ENCODE peak calls at places on chromosomes 6 and 20, in four cellular contexts. I is uterus, V is psoas muscle, C is tibial artery. K is an unnamed sample. For H3K9me3, H3K27me3 and H3K4me1, the result is how much of the 10 kb centered on the place peaks cover.

GRCh38 chr6:34331361-34332050 is 61.0 kb downstream of the NUDT3 start:
- DNase-seq in I (no peak), C (no peak), V (no peak), K (no peak)

GRCh38 chr6:33118525-33119123 is 42.8 kb downstream of the HLA-DPB1 start:
- DNase-seq in I (no peak), V (no peak), C (no peak), K (no peak)

GRCh38 chr6:138787138-138787537 is 8.7 kb upstream of the ECT2L start:
- DNase-seq in I (no peak), V (no peak), C (no peak), K (no peak)

GRCh38 chr6:47278545-47278944 is 31.2 kb downstream of the TNFRSF21 start:
- DNase-seq in I (no peak), V (no peak), C (no peak), K (no peak)

GRCh38 chr20:63653041-63653973 is at the start of gene STMN3:
- DNase-seq in C (peak), I (peak), V (peak), K (peak)

GRCh38 chr6:80769101-80769500 is 662.6 kb downstream of the BCKDHB start:
- DNase-seq in V (no peak), C (no peak), I (no peak), K (no peak)

GRCh38 chr6:43173496-43174262 is 2.6 kb downstream of the SRF start:
- DNase-seq in V (no peak), I (no peak), C (no peak), K (no peak)

GRCh38 chr20:22819784-22820183 is 215.3 kb upstream of the SSTR4 start:
- DNase-seq in I (no peak), V (no peak), C (no peak), K (no peak)

GRCh38 chr6:39254999-39255535 is 25.8 kb upstream of the KCNK5 start:
- DNase-seq in C (no peak), V (no peak), I (no peak), K (no peak)

GRCh38 chr20:1900321-1900791 is 5.1 kb downstream of the SIRPA start:
- DNase-seq in C (peak), V (peak), I (peak), K (no peak)

GRCh38 chr20:18323705-18324104 is 35.4 kb downstream of the ZNF133 start:
- DNase-seq in C (no peak), V (no peak), I (no peak), K (no peak)

GRCh38 chr6:80976336-80976735 is 776.1 kb downstream of the TENT5A start:
- DNase-seq in C (no peak), I (no peak), V (no peak), K (no peak)

DNA sequence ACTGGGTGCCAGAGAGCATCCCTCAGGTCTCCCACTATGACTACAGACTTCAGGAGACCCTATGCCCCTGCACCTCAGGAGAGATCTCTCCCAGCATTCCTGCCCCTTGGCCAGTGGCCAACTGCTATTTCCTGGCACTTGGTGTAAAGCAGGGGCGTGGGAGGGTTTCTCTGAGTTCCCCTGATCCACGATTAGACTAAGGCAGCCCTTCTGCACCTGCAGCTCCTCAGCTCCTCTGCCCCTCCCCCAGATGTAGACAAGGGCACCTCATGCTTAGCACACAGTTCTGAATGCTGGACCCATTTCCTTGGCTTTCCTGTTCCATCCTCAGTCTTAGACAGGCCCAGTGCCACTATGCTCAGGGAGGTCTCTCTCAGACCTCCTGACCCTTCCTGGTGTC is 28.6 kb downstream of the EDN1 start:
- DNase-seq in C (no peak), V (no peak), I (no peak), K (no peak)
- H3K9me3 ChIP-seq in C (under half), V (under half), I (under half), K (under half)

GRCh38 chr6:167861424-167861823 is 34.7 kb downstream of the AFDN start:
- DNase-seq in C (no peak), I (no peak), V (no peak), K (no peak)
- H3K27me3 ChIP-seq in C (under half), I (under half), V (under half), K (under half)

GRCh38 chr20:10521836-10522235 is 86.7 kb downstream of the SLX4IP start:
- DNase-seq in I (no peak), V (no peak), C (no peak), K (no peak)

GRCh38 chr20:10521068-10521834 is 86.1 kb downstream of the SLX4IP start:
- DNase-seq in V (no peak), C (no peak), I (no peak), K (no peak)

GRCh38 chr20:10522328-10522727 is 87.2 kb downstream of the SLX4IP start:
- DNase-seq in V (no peak), I (no peak), C (no peak), K (no peak)

GRCh38 chr20:10516529-10516928 is 81.4 kb downstream of the SLX4IP start:
- DNase-seq in C (no peak), I (no peak), V (no peak), K (no peak)

DNA sequence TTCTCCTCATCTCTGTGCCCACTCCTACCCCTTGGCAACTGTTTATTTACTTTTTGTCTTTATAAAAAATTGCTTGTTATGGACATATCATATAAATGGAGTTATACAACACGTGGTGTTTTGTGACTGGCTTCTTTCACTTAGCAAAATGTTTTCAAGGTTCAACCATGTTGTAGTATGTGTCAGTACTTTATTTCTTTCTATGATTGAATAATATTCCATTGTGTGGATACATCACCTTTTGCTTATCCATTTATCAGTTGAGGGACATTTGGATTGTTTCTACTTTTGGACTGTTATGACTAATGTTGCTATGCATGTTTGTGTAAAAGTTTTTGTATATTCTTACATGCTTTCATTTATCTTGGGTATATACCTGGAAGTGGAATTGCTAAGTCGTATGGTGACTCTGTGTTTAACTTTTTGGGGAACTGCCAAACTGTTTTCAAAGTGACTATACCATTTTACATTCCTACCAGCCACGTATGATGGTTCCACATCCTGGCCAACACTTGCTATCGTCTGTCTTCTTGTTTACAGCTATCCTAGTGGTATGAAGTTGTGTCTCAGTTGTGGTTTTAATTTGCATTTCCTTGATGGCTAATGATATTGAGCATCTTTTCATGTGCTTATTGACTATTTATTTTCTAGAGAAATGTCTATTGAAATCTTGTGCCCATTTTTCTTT is 84.4 kb downstream of the SLX4IP start:
- DNase-seq in V (no peak), I (no peak), C (no peak), K (no peak)
- H3K4me1 ChIP-seq in V (under half), I (under half), C (under half), K (under half)

GRCh38 chr6:9830808-9831207 is 584.1 kb downstream of the TFAP2A start:
- DNase-seq in C (no peak), I (no peak), V (no peak), K (no peak)

GRCh38 chr6:9825526-9825925 is 589.3 kb downstream of the TFAP2A start:
- DNase-seq in V (no peak), I (no peak), C (no peak), K (no peak)
- H3K9me3 ChIP-seq in V (under half), I (under half), C (under half), K (under half)

DNA sequence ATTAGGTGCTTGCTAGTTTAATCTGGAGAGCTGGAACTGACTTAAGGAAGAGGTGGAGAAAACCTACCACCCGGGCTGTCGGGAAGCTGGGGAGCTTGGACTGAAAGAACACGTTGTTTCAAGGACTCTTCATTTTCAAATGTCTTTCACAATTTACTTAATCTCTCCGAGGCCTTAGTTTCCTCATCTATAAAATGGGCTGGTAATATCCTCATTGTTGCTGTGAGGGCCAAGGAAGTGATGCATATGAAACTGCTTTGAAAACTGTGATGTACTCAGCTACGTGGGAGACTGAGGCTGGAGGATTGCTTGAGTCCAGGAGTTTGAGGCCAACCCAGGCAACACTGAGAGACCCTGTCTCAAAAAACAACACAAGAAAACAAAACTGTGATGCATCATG is 36.7 kb upstream of the NKX2-2 start:
- DNase-seq in I (no peak), C (no peak), V (no peak), K (no peak)
- H3K27me3 ChIP-seq in I (under half), C (under half), V (under half), K (under half)

DNA sequence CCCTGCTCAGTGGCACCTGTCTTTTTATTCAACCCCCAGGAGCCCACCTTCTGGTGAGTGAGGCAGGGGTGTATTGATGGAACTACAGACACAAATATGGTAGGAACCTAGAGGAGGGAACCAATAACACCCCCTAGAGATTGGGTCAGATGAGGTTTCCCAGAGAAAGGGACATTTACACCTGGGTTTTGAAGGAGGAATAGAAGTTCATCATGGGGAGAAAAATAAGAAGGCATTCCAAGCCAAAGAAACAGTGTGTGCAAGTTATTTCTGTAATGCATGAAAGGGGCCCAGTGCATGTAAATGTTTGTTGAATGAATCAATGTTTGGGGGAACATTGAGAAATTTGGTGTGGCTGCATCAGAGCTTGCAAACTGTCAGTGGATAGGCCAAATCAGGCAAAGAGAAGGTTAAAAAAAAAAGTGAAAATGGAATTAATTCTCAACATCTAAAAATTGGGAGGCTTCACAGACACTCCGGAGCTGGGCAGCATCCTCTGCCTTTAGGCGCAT is 11.1 kb upstream of the KIAA1755 start:
- DNase-seq in C (no peak), V (no peak), I (no peak), K (no peak)
- H3K4me1 ChIP-seq in C (under half), V (under half), I (under half), K (under half)

GRCh38 chr6:150319924-150320323 is 48.9 kb upstream of the IYD start:
- DNase-seq in I (no peak), V (no peak), C (no peak), K (no peak)
- H3K9me3 ChIP-seq in I (under half), V (under half), C (under half), K (under half)

DNA sequence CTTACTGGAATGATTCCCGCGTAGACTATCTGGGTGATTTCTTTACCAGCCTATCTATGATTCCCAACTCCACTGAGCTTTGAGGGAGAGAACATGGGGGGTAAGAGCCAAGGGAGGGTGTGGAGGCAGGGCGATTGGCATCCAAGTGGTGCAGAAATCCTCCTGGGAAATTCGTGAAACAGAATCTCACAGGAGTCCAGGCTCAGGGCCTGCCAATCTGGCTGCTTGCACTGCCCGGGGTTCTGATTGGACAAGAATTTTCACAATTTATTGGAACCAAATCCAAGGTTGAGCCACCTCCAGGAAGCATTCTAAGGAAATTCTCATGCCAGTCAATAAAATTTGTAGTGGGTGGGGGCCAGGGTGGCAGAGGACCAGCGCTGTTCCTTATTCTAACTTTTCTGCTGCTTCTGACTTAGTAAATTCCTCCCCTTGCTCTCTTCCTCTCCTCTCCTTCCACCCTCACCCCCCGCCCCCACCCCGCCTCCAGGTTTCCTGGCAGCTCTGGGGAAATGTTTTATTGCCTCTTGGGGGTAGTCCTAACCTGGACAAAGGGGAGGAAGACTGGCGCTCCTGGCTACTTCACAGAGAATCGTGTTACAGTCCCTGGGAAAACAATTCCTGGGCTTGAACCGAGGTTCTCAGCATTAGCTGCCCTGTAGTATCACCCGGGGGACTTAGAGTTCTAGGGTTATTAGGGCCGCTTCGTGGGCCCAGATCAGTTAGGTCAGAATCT is 3.1 kb downstream of the BMP6 start:
- DNase-seq in C (no peak), V (no peak), I (no peak), K (no peak)
- H3K27me3 ChIP-seq in C (under half), V (under half), I (under half), K (under half)

DNA sequence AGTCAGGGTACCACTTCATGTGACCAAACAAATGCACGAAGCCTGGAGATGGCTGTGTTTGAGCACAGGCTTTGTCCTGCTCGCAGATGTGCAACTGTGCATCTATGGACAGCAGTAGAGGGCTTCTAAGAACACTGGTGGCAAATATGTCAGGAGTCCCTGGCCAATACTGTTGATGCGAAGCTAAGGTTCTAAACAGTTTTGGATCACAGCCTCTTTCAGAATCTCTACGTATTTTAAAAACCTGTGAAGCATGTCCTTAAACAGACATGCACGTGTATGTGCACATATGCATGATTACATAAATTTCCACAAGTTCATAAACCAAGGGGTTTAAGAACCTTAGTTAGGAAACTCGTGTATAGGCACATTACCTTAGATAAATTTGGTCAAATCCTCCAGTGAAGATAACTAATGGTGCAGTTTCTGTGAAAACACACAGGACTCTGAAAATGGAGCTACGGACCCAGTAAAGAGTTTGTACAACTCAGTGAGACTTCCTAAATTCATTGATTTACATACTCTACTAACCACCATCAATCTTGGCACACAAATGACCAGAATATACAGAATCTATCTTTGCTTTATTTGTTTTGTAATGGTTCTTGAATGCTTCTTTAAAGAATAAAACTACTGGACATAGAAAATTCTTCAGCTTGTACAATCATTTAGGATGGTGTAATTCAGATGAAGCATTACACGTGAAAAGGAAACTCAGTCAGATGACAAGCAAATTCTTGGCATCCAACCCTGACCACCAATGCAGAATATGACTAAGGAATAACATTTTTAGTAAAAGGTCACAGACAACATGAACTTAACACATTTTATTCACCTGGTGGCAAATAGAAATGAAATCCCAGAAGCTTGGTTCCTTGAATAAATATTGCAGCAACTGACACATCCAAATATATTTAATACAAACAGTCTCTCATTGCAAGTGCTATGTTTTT is 27.4 kb downstream of the KCNQ5 start:
- DNase-seq in C (no peak), I (no peak), V (no peak), K (no peak)
- H3K4me1 ChIP-seq in C (under half), I (under half), V (under half), K (under half)

GRCh38 chr20:29123861-29124260 is 2133.6 kb upstream of the DEFB115 start:
- DNase-seq in C (no peak), V (no peak), I (no peak), K (no peak)
- H3K9me3 ChIP-seq in C (under half), V (under half), I (under half), K (under half)